ENCODE peak calls at places on chromosome 6, in four cellular contexts. B is H1, R is K562, P is HepG2. M is an unnamed sample.

GRCh38 chr6:29845405-29846006 is 17.9 kb downstream of the HLA-G start:
- DNase-seq in B (no peak), R (no peak), P (peak; percentile 45), M (no peak)

GRCh38 chr6:20978176-20978614 is 443.9 kb downstream of the CDKAL1 start:
- DNase-seq in B (no peak), R (no peak), P (no peak), M (no peak)

GRCh38 chr6:18216411-18216810 is 47.9 kb downstream of the DEK start:
- DNase-seq in B (no peak), R (no peak), P (no peak), M (no peak)

GRCh38 chr6:137316626-137317025 is 97.4 kb upstream of the IFNGR1 start:
- DNase-seq in B (no peak), R (no peak), P (no peak), M (no peak)

GRCh38 chr6:125989631-125990030 is 3.3 kb downstream of the TRMT11 start:
- DNase-seq in B (no peak), R (no peak), P (peak; percentile 74), M (no peak)

GRCh38 chr6:41071501-41071922 is 644 bp downstream of the OARD1 start:
- DNase-seq in B (no peak), R (peak; percentile 92), P (no peak), M (no peak)

GRCh38 chr6:165663283-165663735 is 268 bp upstream of the PDE10A start:
- DNase-seq in B (peak; percentile 66), R (no peak), P (no peak), M (peak; percentile 44)

GRCh38 chr6:25882066-25882496 is 8.0 kb upstream of the SLC17A3 start:
- DNase-seq in B (peak; percentile 72), R (no peak), P (no peak), M (peak; percentile 10)

GRCh38 chr6:5292154-5292553 is 30.8 kb downstream of the FARS2 start:
- DNase-seq in B (no peak), R (no peak), P (no peak), M (no peak)

GRCh38 chr6:30260036-30260504 is 46.9 kb upstream of the TRIM26 start:
- DNase-seq in B (peak; percentile 66), R (no peak), P (no peak), M (no peak)

GRCh38 chr6:158049055-158050028 is 67.7 kb downstream of the SYNJ2 start:
- DNase-seq in B (no peak), R (peak; percentile 81), P (peak; percentile 91), M (no peak)
- TF ChIP-seq PHF8 in B (no peak), R (no peak), P (no peak), M (no peak)

GRCh38 chr6:85679445-85680123 is 36.9 kb upstream of the SYNCRIP start:
- DNase-seq in B (no peak), R (peak; percentile 21), P (no peak), M (no peak)
- H3K4me3 ChIP-seq in B (peak overlapping the region; percentile 72), R (peak overlapping the region; percentile 63), P (peak overlapping the region; percentile 85), M (peak overlapping the region; percentile 49)

GRCh38 chr6:134379086-134379485 is 61.2 kb upstream of the SGK1 start:
- DNase-seq in B (peak; percentile 54), R (no peak), P (no peak), M (no peak)
- TF ChIP-seq PHF8 in B (no peak), R (no peak), P (no peak), M (no peak)

DNA sequence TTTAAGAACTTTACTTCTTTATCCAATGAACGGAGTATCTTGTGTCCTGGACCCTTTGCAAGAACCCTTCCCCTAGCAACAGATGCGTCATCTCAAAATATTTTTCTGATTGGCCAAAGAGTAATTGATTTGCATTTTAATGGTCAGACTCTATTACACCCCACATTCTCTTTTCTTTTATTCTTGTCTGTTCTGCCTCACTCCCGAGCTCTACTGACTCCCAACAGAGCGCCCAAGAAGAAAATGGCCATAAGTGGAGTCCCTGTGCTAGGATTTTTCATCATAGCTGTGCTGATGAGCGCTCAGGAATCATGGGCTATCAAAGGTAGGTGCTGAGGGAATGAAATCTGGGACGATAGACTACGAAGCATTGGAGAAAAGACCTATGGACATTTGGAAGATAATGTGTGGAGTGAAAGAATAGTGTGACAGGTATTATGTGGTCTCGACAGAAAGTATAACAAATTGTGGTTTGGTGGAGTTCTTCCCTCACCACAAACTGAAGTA is at the start of gene HLA-DRA:
- DNase-seq in B (peak; percentile 51), R (peak; percentile 59), P (peak; percentile 31), M (no peak)
- H3K4me3 ChIP-seq in B (no peak within 1 kb of the TSS), R (no peak within 1 kb of the TSS), P (no peak within 1 kb of the TSS), M (no peak within 1 kb of the TSS)

M was measured in A549.